ENCODE peak calls at places on chromosomes 11 and 22, in four cellular contexts. R is gastrocnemius medialis, F is uterus, B is thyroid gland. Z is an unnamed sample.

GRCh38 chr11:75090778-75091177 is 5.9 kb downstream of the OR2AT4 start:
- DNase-seq in R (no peak), F (no peak), B (no peak), Z (no peak)

GRCh38 chr11:15107730-15108515 is 6.8 kb upstream of the INSC start:
- DNase-seq in R (no peak), F (no peak), B (no peak), Z (no peak)

GRCh38 chr11:122085264-122085663 is 30.8 kb downstream of the BLID start:
- DNase-seq in R (no peak), F (no peak), B (no peak), Z (no peak)

GRCh38 chr11:70547386-70547785 is 149.1 kb downstream of the CTTN start:
- DNase-seq in R (no peak), F (no peak), B (no peak), Z (no peak)

GRCh38 chr11:36507824-36508489 is 2.1 kb downstream of the TRAF6 start:
- DNase-seq in R (peak), F (no peak), B (no peak), Z (no peak)

GRCh38 chr11:85823816-85824215 is 12.9 kb upstream of the SYTL2 start:
- DNase-seq in R (no peak), F (no peak), B (no peak), Z (no peak)

GRCh38 chr11:95680169-95680929 is 109.2 kb downstream of the FAM76B start:
- DNase-seq in R (no peak), F (no peak), B (no peak), Z (no peak)

GRCh38 chr11:118924591-118925585 is 838 bp downstream of the BCL9L start:
- DNase-seq in R (peak), F (peak), B (peak), Z (peak)

GRCh38 chr22:31492151-31492550 is 2.5 kb upstream of the EIF4ENIF1 start:
- DNase-seq in R (no peak), F (no peak), B (no peak), Z (no peak)

GRCh38 chr11:83612891-83613766 is 327.0 kb upstream of the CCDC90B start:
- DNase-seq in R (no peak), F (no peak), B (peak), Z (peak)

GRCh38 chr22:25736378-25737011 is 5.5 kb upstream of the MYO18B start:
- DNase-seq in R (no peak), F (no peak), B (no peak), Z (no peak)

GRCh38 chr22:19738664-19739447 is 15.5 kb downstream of the GP1BB start:
- DNase-seq in R (no peak), F (no peak), B (no peak), Z (no peak)

GRCh38 chr11:240315-240714 is 3.5 kb downstream of the PSMD13 start:
- DNase-seq in R (no peak), F (no peak), B (no peak), Z (no peak)

GRCh38 chr22:27799334-27800249 is 2.0 kb downstream of the MN1 start:
- DNase-seq in R (peak), F (no peak), B (peak), Z (no peak)

GRCh38 chr11:60169264-60169915 is 13.5 kb downstream of the MS4A6A start:
- DNase-seq in R (no peak), F (no peak), B (peak), Z (no peak)

GRCh38 chr22:47308886-47309285 is 546.4 kb downstream of the TBC1D22A start:
- DNase-seq in R (no peak), F (no peak), B (no peak), Z (no peak)

GRCh38 chr11:73053964-73054363 is 88.2 kb downstream of the FCHSD2 start:
- DNase-seq in R (no peak), F (no peak), B (no peak), Z (no peak)

GRCh38 chr11:15097411-15097810 is 17.3 kb upstream of the INSC start:
- DNase-seq in R (no peak), F (no peak), B (no peak), Z (no peak)

GRCh38 chr11:16584569-16584968 is 153.9 kb upstream of the C11orf58 start:
- DNase-seq in R (no peak), F (no peak), B (no peak), Z (no peak)

GRCh38 chr11:110759972-110760381 is 47.7 kb upstream of the ARHGAP20 start:
- DNase-seq in R (no peak), F (no peak), B (peak), Z (no peak)

GRCh38 chr11:96863520-96863919 is 473.7 kb downstream of the JRKL start:
- DNase-seq in R (peak), F (no peak), B (no peak), Z (no peak)

GRCh38 chr11:101346591-101346990 is 217.0 kb upstream of the PGR start:
- DNase-seq in R (no peak), F (no peak), B (no peak), Z (no peak)

GRCh38 chr11:78338138-78338537 is 79.5 kb downstream of the GAB2 start:
- DNase-seq in R (no peak), F (no peak), B (no peak), Z (no peak)

GRCh38 chr11:86524603-86525352 is 147.6 kb downstream of the ME3 start:
- DNase-seq in R (no peak), F (no peak), B (no peak), Z (no peak)

GRCh38 chr11:40328890-40329617 is 1130.4 kb downstream of the LRRC4C start:
- DNase-seq in R (no peak), F (no peak), B (peak), Z (no peak)

GRCh38 chr22:38901111-38901641 is 29.2 kb upstream of the CBX6 start:
- DNase-seq in R (no peak), F (no peak), B (no peak), Z (no peak)

GRCh38 chr11:133947298-133947905 is 9.4 kb downstream of the IGSF9B start:
- DNase-seq in R (no peak), F (no peak), B (peak), Z (no peak)

GRCh38 chr11:17683378-17684161 is 35.8 kb upstream of the MYOD1 start:
- DNase-seq in R (peak), F (no peak), B (no peak), Z (no peak)

GRCh38 chr11:110479445-110480101 is 49.8 kb downstream of the FDX1 start:
- DNase-seq in R (peak), F (no peak), B (no peak), Z (no peak)

GRCh38 chr11:115504279-115505158 is at the start of gene CADM1:
- DNase-seq in R (peak), F (peak), B (peak), Z (peak)

GRCh38 chr11:112241486-112241885 is 15.3 kb downstream of the PTS start:
- DNase-seq in R (no peak), F (peak), B (no peak), Z (no peak)

GRCh38 chr11:27497284-27497866 is 9.2 kb downstream of the LIN7C start:
- DNase-seq in R (no peak), F (no peak), B (no peak), Z (no peak)

GRCh38 chr11:1880746-1881441 is 10.8 kb downstream of the PRR33 start:
- DNase-seq in R (no peak), F (peak), B (no peak), Z (peak)

GRCh38 chr11:123856444-123856843 is 29.0 kb downstream of the TMEM225 start:
- DNase-seq in R (no peak), F (no peak), B (no peak), Z (no peak)

GRCh38 chr11:71078482-71078881 is 173.9 kb downstream of the SHANK2 start:
- DNase-seq in R (no peak), F (no peak), B (no peak), Z (no peak)

GRCh38 chr11:133697603-133698002 is 147.7 kb downstream of the SPATA19 start:
- DNase-seq in R (no peak), F (no peak), B (no peak), Z (no peak)

GRCh38 chr11:650482-650881 is 13.4 kb downstream of the DRD4 start:
- DNase-seq in R (no peak), F (no peak), B (no peak), Z (no peak)

DNA sequence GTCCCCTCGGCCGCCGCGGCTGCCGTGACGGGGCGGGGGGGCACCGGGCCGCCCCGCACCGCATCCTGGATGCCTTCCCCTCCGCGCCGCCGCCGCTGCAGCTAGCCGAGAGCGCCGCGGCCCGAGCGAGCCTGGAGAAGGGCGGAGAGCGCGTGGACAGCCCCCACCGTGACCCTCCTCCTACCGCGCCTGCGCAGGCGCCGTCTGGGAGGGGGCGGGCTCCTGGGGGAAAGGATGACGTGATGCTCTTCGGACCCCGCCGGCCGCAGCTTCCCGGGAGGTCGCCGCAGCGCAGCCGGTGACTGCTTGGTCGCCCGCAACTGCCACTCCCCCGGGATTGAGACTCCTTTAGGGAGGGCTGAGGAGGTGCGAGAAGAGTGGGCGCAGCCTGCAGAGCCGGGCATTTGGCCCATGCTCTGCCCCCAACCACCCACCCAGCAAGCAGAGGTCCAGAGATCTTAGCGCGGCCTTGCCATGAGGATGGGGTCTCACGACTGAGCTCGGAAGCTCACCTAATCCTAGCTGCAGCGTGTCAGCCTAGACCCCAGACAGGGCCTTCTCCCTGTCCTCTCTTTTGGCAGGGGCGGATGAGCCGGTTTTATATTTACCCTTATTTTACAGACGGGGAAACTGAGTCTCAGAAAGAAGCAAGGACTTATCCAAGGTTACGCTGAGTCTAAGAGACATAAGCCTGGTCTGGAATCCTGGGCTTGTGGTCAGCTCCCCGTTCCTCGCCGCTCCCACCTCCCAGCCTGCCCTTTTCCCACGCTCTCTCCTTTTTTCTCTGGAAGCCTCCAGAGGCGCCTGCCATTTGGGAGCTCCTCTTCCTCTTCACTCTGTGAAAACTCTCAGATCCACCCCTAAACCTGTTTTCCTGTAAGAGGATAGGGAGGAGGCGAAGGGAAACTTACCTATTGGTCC is at the start of gene DENND5A:
- DNase-seq in R (peak), F (peak), B (peak), Z (peak)
- TF ChIP-seq POLR2A in R (peak), F (peak), B (peak), Z (peak)

DNA sequence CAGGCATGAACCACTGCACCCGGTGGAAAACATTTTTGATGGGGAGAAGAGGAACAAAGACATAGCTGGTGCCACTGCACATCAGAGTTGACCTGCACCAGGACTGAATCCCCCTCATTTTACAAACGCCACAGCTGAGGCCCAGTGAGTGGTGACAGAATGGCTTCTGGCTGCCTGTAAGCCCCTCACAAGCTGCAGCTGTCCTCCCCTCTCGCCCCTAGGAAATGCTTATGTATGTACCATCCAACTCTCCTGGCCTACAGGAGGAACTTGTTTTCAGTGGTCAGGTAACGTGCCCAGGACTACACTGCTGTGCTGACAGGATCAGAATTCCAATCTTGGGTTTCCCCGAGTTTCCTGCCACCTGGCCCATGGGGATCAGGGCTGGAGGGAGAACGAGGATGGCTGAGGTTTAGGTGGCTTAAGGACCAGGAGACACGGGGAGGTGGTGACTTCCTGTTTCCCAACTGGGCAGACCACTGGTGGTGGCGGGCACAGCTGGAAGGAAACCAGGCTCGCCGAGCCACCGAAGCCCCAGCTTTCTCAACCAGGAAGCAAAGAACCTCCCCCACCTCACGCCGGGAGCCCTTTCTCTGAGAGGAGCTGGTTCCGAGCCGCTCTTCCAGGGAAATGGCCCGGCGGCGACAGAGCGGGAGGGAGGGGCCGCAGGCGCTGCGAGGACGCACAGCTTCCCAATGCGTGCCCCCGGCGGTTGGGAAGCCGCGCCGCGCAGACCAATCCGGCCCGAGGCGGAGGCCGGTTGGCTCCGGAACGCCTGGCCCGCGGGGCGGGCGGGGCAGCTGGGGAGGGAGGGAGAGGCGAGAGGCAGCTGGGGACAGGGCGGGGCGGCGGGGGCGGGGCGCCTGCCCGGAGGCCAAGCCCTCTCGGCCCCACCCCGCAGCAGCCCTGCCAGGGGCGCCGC is 1.0 kb upstream of the LRFN4 start:
- DNase-seq in R (peak), F (peak), B (peak), Z (peak)
- TF ChIP-seq POLR2A in R (peak), F (peak), B (no peak), Z (peak)

GRCh38 chr11:5689551-5689983 is at the start of gene TRIM22:
- DNase-seq in R (peak), F (peak), B (peak), Z (peak)

GRCh38 chr11:5686426-5686825 is 1.6 kb upstream of the TRIM5 start:
- DNase-seq in R (no peak), F (no peak), B (no peak), Z (no peak)

GRCh38 chr11:5688482-5688881 is 1.1 kb upstream of the TRIM22 start:
- DNase-seq in R (no peak), F (no peak), B (no peak), Z (no peak)

GRCh38 chr11:5679811-5680210 is 5.1 kb downstream of the TRIM5 start:
- DNase-seq in R (no peak), F (no peak), B (no peak), Z (no peak)

DNA sequence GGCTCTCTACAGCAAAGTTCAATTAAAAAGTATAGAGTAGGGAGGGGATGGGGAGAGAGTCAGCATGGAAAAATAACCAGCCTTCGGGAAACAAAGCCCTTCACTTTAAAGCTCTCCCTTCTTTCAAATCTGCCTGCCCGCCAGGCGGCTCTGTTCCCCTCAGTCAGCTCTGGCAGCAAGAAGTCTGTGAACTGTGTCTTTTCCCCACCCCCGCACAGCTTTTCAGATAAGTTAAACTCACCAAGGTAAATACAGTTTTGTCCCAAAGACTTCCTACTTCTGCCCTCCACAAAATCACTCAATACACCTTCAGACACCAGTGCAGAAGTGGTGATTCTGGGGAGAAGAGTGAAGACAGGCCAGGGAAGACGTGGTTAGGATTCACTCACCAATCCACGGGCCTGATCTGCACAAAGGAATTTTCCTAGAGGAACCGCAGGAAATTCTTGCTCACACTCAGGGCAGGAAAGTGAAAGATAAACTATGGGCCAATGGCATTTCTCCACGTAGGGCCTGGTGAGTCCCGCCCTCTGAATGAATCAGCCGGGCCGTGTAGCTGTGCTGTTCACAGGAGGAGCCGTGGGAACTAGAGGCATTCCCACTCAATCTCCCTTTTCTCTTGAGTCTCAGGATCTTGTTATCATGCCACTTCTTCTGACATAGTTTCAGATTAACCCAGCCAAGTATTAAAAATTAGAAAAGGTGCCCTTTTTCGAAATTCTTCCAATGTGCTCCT is at the start of gene TRIM5:
- DNase-seq in R (peak), F (peak), B (peak), Z (peak)
- TF ChIP-seq POLR2A in R (peak), F (peak), B (no peak), Z (peak)

GRCh38 chr22:40238425-40239344 is 61.0 kb downstream of the TNRC6B start:
- DNase-seq in R (peak), F (peak), B (peak), Z (no peak)
- TF ChIP-seq POLR2A in R (no peak), F (no peak), B (no peak), Z (no peak)

DNA sequence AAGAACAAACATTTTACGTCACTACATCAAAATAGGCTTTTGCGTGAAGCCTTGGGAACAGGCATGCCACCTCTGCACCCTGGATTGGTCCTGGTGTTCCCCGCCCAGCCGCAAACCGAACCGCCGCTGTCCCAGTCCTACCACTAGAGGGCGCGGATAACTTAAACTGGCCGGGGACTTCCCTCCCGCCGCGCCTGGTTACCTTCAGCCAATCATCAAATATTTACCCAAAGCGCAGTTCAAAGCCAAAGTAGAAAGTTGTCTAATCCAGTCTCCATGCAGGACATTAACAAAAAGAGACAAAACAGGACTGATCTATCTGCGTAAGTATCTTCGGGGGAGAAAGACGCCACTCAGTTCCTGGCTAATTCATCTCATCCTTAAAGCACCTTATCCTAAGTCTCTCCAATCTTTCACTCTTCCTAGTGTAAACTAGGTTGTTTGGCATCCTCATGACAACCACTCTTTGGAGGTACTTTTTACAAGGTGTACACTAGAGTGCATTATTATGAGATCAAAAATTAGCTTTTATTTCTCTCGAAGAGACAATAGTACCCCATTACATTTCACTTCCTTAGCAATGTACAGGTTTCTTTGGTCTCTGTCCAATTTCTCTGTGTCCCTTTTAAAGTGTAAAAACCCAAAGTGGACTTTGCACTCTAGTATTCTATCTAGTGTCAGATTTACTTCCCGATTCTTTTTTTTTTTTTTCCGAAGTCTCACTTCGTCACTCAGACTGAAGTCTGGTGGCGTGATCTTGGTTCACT is 3.9 kb upstream of the CRY2 start:
- DNase-seq in R (peak), F (peak), B (peak), Z (peak)
- TF ChIP-seq POLR2A in R (no peak), F (peak), B (no peak), Z (no peak)

DNA sequence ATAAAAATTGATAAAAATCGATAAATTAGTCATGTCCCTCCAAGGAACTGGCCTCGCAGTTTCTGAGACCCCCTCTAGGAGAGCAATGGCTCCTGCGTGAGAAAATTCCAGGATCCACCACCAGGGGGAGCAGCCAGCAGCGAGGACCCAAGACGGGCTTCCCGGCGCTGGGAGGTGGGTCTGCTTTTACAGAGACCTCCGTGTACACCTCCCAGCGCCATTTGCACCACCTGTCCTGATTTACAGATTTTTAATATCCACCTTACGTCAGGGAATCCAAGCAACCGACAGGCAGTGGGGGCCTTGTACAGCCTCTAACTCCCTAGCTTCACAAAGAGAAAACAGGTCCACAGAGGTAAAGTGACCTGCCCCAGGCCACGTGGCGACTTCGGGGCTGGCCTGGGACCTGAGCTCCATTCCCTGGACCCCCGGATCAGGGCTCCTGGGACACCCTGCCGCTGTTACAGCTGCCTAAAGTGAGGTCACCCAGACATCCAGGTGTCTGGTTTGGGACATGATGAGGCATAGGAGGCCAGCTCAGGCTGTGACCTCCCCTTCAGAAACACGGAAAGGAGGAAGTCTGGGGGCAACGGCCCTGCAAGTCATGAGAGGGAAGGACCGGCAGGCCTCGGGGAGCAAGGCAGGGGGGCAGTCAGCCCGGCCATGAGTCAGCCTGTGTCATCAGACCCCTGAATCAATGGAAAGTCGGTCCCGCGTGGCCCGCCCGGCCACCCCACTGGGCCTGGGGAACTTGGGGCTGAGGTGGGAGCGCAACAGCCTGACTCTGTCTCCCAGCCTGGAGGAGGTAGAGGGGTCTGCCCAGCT is 3.5 kb downstream of the OSM start:
- DNase-seq in R (peak), F (peak), B (peak), Z (peak)
- TF ChIP-seq POLR2A in R (no peak), F (no peak), B (no peak), Z (no peak)

GRCh38 chr22:42994276-42994916 is 20.6 kb downstream of the PACSIN2 start:
- DNase-seq in R (no peak), F (no peak), B (no peak), Z (no peak)
- TF ChIP-seq POLR2A in R (no peak), F (no peak), B (no peak), Z (no peak)

Z was measured in GM12891.